ENCODE peak calls at places on chromosomes 4 and X, in ten cellular contexts. G is GM10248, S is heart right ventricle, R is fibroblast of mammary gland, O is A549, X is IMR-90, C is HepG2, M is dorsolateral prefrontal cortex, E is stomach, Q is GM13976. P is an unnamed sample.

GRCh38 chr4:75180790-75181776 is 248.2 kb downstream of the PARM1 start:
- DNase-seq in C (no peak), R (no peak), G (peak), X (no peak), M (no peak), O (no peak), S (peak), E (no peak), Q (no peak), P (no peak)

GRCh38 chrX:154840856-154841255 is 6.4 kb upstream of the SMIM9 start:
- DNase-seq in E (no peak), Q (peak), G (peak), R (peak), M (no peak), O (peak), S (no peak), X (peak), C (peak), P (peak)

GRCh38 chr4:124943145-124943889 is 230.8 kb upstream of the ANKRD50 start:
- DNase-seq in C (no peak), X (no peak), Q (no peak), G (no peak), S (no peak), M (no peak), E (no peak), R (peak), O (no peak), P (no peak)

GRCh38 chr4:150368667-150369066 is 213.3 kb upstream of the MAB21L2 start:
- DNase-seq in M (no peak), S (no peak), R (no peak), E (no peak), C (no peak), X (peak), O (no peak), Q (no peak), G (no peak), P (peak)

GRCh38 chr4:132642196-132642817 is 506.8 kb upstream of the PCDH10 start:
- DNase-seq in Q (peak), O (peak), X (peak), M (no peak), C (peak), G (peak), R (peak), E (no peak), S (no peak), P (peak)

GRCh38 chr4:10396181-10396580 is 61.0 kb downstream of the ZNF518B start:
- DNase-seq in M (no peak), C (no peak), S (no peak), O (no peak), R (no peak), X (no peak), Q (no peak), E (no peak), G (no peak), P (no peak)

GRCh38 chr4:12880844-12881243 is 603.3 kb downstream of the RAB28 start:
- DNase-seq in O (no peak), X (no peak), Q (no peak), M (no peak), C (no peak), E (no peak), R (no peak), G (no peak), S (no peak), P (no peak)

GRCh38 chr4:4386736-4387392 is at the start of gene NSG1:
- DNase-seq in C (no peak), Q (no peak), O (no peak), G (no peak), E (no peak), X (peak), R (peak), S (no peak), M (peak), P (no peak)

GRCh38 chr4:71857713-71858451 is 74.0 kb upstream of the GC start:
- DNase-seq in G (no peak), C (no peak), M (no peak), Q (no peak), E (peak), S (no peak), X (no peak), R (no peak), O (no peak), P (no peak)

GRCh38 chrX:111270339-111270738 is at the start of gene CAPN6:
- DNase-seq in O (no peak), R (peak), M (no peak), E (peak), X (peak), Q (no peak), G (no peak), C (no peak), S (no peak), P (no peak)

GRCh38 chrX:110734894-110735541 is 60.6 kb downstream of the CHRDL1 start:
- DNase-seq in X (peak), R (peak), C (no peak), G (no peak), O (no peak), Q (no peak), S (no peak), M (no peak), E (no peak), P (no peak)

GRCh38 chr4:122865421-122865820 is 38.8 kb downstream of the FGF2 start:
- DNase-seq in R (no peak), S (no peak), X (peak), O (no peak), G (no peak), M (no peak), E (no peak), Q (no peak), C (no peak), P (no peak)

GRCh38 chr4:54541426-54542118 is 116.2 kb upstream of the KIT start:
- DNase-seq in O (no peak), G (no peak), E (no peak), M (no peak), S (no peak), C (no peak), X (peak), R (no peak), Q (no peak), P (no peak)

GRCh38 chr4:8737601-8738279 is 133.9 kb downstream of the HMX1 start:
- DNase-seq in Q (peak), S (no peak), E (no peak), C (no peak), O (no peak), R (no peak), G (no peak), M (peak), X (no peak), P (no peak)

GRCh38 chrX:15616531-15616930 is 15.8 kb upstream of the ACE2 start:
- DNase-seq in C (no peak), E (no peak), O (no peak), Q (no peak), G (no peak), X (no peak), R (peak), M (no peak), S (no peak), P (no peak)

GRCh38 chr4:5701971-5702370 is 6.4 kb downstream of the EVC2 start:
- DNase-seq in E (no peak), C (no peak), Q (no peak), S (no peak), G (no peak), X (no peak), M (no peak), R (no peak), O (no peak), P (no peak)

GRCh38 chr4:121070274-121070673 is 2.1 kb downstream of the NDNF start:
- DNase-seq in C (no peak), S (peak), O (no peak), X (no peak), Q (no peak), G (no peak), E (no peak), M (no peak), R (no peak), P (no peak)

GRCh38 chr4:40736910-40737309 is 12.8 kb upstream of the NSUN7 start:
- DNase-seq in G (peak), S (no peak), E (no peak), O (peak), R (peak), X (peak), C (peak), M (no peak), Q (peak), P (peak)

GRCh38 chr4:108210989-108211725 is 42.4 kb upstream of the LEF1 start:
- DNase-seq in Q (no peak), R (peak), M (no peak), G (no peak), O (no peak), E (no peak), C (no peak), X (peak), S (no peak), P (peak)

GRCh38 chrX:151694661-151695582 is at the start of gene PRRG3:
- DNase-seq in G (no peak), X (no peak), M (no peak), O (no peak), R (no peak), Q (no peak), S (no peak), C (no peak), E (no peak), P (no peak)

GRCh38 chr4:139595989-139596679 is 40.1 kb upstream of the SETD7 start:
- DNase-seq in S (no peak), G (no peak), E (no peak), C (no peak), R (peak), O (peak), M (no peak), Q (no peak), X (peak), P (no peak)

GRCh38 chr4:177740563-177740962 is 298.3 kb upstream of the AGA start:
- DNase-seq in Q (no peak), G (no peak), R (no peak), M (no peak), C (no peak), X (peak), O (no peak), S (no peak), E (no peak), P (no peak)

GRCh38 chr4:54378461-54378860 is 149.4 kb downstream of the PDGFRA start:
- DNase-seq in M (no peak), E (no peak), C (no peak), S (no peak), X (peak), R (peak), G (no peak), O (no peak), Q (no peak), P (no peak)

GRCh38 chrX:96684339-96685204 is at the start of gene DIAPH2:
- DNase-seq in M (peak), O (peak), Q (peak), R (peak), X (peak), E (peak), G (peak), C (peak), S (peak), P (peak)

GRCh38 chrX:150499240-150499639 is 69.2 kb upstream of the MTM1 start:
- DNase-seq in S (no peak), O (no peak), C (no peak), M (no peak), Q (no peak), G (no peak), E (no peak), X (no peak), R (no peak), P (no peak)

GRCh38 chr4:152719856-152720556 is 40.2 kb upstream of the TMEM154 start:
- DNase-seq in S (no peak), C (no peak), X (no peak), M (no peak), E (no peak), Q (no peak), G (no peak), O (no peak), R (peak), P (peak)

GRCh38 chr4:116585240-116585639 is 500.1 kb downstream of the TRAM1L1 start:
- DNase-seq in O (no peak), C (no peak), R (no peak), X (no peak), Q (no peak), E (no peak), M (no peak), S (no peak), G (no peak), P (peak)

GRCh38 chrX:24392709-24393108 is 32.3 kb downstream of the SUPT20HL1 start:
- DNase-seq in E (no peak), R (no peak), C (no peak), M (no peak), Q (no peak), X (no peak), O (no peak), G (no peak), S (peak), P (no peak)

GRCh38 chr4:100509386-100509785 is 8.4 kb downstream of the EMCN start:
- DNase-seq in C (no peak), E (no peak), G (no peak), Q (no peak), S (no peak), X (no peak), R (no peak), O (no peak), M (no peak), P (no peak)

GRCh38 chr4:100508691-100509090 is 9.1 kb downstream of the EMCN start:
- DNase-seq in C (no peak), Q (no peak), M (no peak), E (no peak), S (no peak), X (no peak), R (no peak), O (no peak), G (no peak), P (no peak)

GRCh38 chr4:100504086-100504874 is 13.5 kb downstream of the EMCN start:
- DNase-seq in E (no peak), G (no peak), O (no peak), S (no peak), M (no peak), C (no peak), Q (no peak), X (no peak), R (no peak), P (no peak)
- TF ChIP-seq CTCF in E (no peak), G (no peak), O (peak), S (no peak), M (no peak), C (no peak), Q (no peak), X (no peak), R (no peak), P (no peak)

GRCh38 chr4:83132065-83132464 is 17.5 kb upstream of the PLAC8 start:
- DNase-seq in E (no peak), C (no peak), X (no peak), G (no peak), R (no peak), S (no peak), Q (no peak), M (no peak), O (no peak), P (no peak)

GRCh38 chr4:83124079-83124780 is 9.7 kb upstream of the PLAC8 start:
- DNase-seq in O (no peak), C (no peak), X (peak), R (peak), M (no peak), Q (no peak), G (no peak), S (no peak), E (no peak), P (no peak)

GRCh38 chr4:83125738-83126141 is 11.2 kb upstream of the PLAC8 start:
- DNase-seq in R (no peak), S (no peak), O (no peak), M (no peak), E (peak), X (no peak), G (no peak), C (no peak), Q (no peak), P (no peak)

GRCh38 chr4:83129258-83129657 is 14.7 kb upstream of the PLAC8 start:
- DNase-seq in R (no peak), G (no peak), Q (no peak), X (no peak), E (no peak), O (no peak), M (no peak), C (no peak), S (no peak), P (no peak)

GRCh38 chr4:83128235-83128929 is 13.9 kb upstream of the PLAC8 start:
- DNase-seq in Q (no peak), S (no peak), R (peak), G (no peak), M (no peak), E (no peak), X (peak), C (no peak), O (no peak), P (no peak)
- TF ChIP-seq CTCF in Q (no peak), S (no peak), R (no peak), G (no peak), M (no peak), E (no peak), X (no peak), C (no peak), O (no peak), P (no peak)

GRCh38 chr4:6916069-6916586 is 6.5 kb downstream of the TBC1D14 start:
- DNase-seq in X (no peak), M (no peak), E (no peak), G (no peak), S (no peak), Q (no peak), C (no peak), O (no peak), R (no peak), P (no peak)

GRCh38 chr4:6916587-6917444 is 7.2 kb downstream of the TBC1D14 start:
- DNase-seq in E (peak), O (no peak), R (peak), S (no peak), Q (no peak), X (no peak), M (no peak), C (no peak), G (no peak), P (peak)

GRCh38 chr4:6918345-6918744 is 8.7 kb downstream of the TBC1D14 start:
- DNase-seq in R (no peak), G (no peak), O (no peak), X (no peak), M (no peak), Q (no peak), S (no peak), C (no peak), E (no peak), P (no peak)

GRCh38 chr4:6915041-6916005 is 5.7 kb downstream of the TBC1D14 start:
- DNase-seq in C (no peak), X (no peak), Q (no peak), O (no peak), R (no peak), S (no peak), E (no peak), M (no peak), G (no peak), P (no peak)

DNA sequence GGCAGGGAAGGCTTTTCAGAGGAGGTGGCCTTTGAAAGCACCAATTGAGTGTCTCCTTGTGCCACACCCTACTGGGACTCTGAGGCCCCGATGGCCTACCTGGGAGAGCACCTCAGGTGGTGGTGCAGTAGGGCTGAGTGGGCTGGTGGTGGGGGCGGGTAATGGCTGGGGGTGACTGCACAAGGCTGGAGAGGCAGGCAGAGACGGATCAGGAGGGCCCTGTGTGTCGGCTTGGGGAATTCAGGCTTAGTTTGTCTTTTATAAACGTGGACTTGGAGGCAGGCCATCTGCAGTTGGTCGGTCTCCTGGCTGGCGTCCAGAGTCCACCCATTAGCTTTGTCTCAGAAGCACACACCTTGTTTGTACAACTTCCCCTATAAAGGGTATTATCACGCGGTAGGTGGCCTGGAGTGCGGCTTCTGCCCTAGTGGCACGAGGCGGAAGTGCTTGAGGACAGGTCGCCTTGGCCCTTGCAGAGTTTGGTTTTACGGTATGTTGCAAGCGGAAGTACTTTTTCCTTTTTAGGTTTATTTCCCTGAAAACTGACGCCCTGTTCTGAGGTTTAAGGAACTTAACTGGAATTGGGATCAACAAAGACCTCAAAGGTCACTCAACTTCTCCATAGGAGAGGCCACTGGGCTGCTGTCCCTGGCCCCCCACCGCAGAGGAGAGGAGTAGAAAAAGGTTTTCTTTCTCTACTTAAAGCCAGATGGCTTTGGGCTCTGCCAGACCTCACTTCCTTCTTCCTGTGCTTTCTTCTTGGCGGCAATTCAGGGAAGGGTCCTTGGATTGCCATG is 8.0 kb downstream of the TBC1D14 start:
- DNase-seq in M (peak), E (peak), C (peak), O (peak), S (peak), R (no peak), X (no peak), Q (no peak), G (peak), P (peak)
- TF ChIP-seq CTCF in M (no peak), E (peak), C (peak), O (peak), S (peak), R (peak), X (peak), Q (peak), G (peak), P (peak)

DNA sequence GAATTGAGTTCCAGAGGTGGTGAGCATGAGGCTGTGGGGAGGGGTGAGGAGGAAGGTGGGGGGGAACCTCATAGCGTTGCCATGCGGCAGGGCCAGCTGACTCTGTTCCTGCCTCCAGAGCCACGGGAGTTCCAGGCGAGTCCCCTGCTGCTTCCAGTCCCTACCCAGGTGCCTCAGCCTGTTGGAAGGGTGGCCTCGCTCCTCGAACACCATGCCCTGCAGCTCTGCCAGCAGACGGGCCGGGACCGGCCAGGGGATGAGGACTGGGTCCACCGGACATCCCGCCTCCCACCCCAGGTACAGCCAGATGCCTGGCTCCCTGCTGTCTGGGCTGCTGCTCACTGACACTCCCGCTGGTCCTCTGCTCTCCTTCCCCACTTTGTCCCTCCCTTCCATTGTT is 7.9 kb downstream of the CCDC22 start:
- DNase-seq in Q (no peak), O (no peak), X (no peak), M (no peak), G (no peak), E (no peak), R (no peak), S (no peak), C (no peak), P (no peak)
- TF ChIP-seq CTCF in Q (no peak), O (no peak), X (no peak), M (no peak), G (no peak), E (no peak), R (no peak), S (no peak), C (no peak), P (no peak)

P was measured in LNCaP clone FGC.